ENCODE peak calls at places on chromosome 2, in eight cellular contexts. N, K, Y, R, W, S, H and G are unnamed samples. For H3K4me1, the result is how much of the 10 kb centered on the place peaks cover.

GRCh38 chr2:176830362-176830761 is 382.2 kb upstream of the HNRNPA3 start:
- DNase-seq in K (no peak), S (peak), Y (no peak), W (no peak), R (no peak), H (peak), N (no peak), G (no peak)

GRCh38 chr2:219615894-219616293 is 11.5 kb upstream of the SLC4A3 start:
- DNase-seq in H (no peak), S (no peak), W (no peak), Y (no peak), N (no peak), K (no peak), R (no peak), G (no peak)

GRCh38 chr2:232491139-232491780 is 3.6 kb upstream of the ECEL1 start:
- DNase-seq in W (peak), R (no peak), H (no peak), K (no peak), N (no peak), Y (no peak), S (no peak), G (no peak)

GRCh38 chr2:240255811-240256703 is 115.6 kb upstream of the OTOS start:
- DNase-seq in N (peak), R (no peak), K (no peak), S (no peak), H (no peak), W (peak), Y (no peak), G (peak)

GRCh38 chr2:231464576-231465540 is 574 bp upstream of the NCL start:
- DNase-seq in S (peak), W (peak), K (peak), N (peak), R (no peak), Y (peak), H (peak), G (no peak)

GRCh38 chr2:55154525-55155030 is 77.5 kb downstream of the CLHC1 start:
- DNase-seq in H (no peak), K (no peak), W (no peak), R (no peak), N (no peak), S (no peak), Y (no peak), G (no peak)

GRCh38 chr2:78676921-78677696 is 348.4 kb upstream of the REG3G start:
- DNase-seq in N (no peak), H (no peak), R (no peak), K (no peak), W (no peak), S (no peak), Y (no peak), G (no peak)

GRCh38 chr2:151120016-151120415 is 141.6 kb downstream of the RBM43 start:
- DNase-seq in N (no peak), S (no peak), K (no peak), Y (no peak), H (no peak), W (no peak), R (no peak), G (no peak)

GRCh38 chr2:61493523-61493942 is 22.6 kb upstream of the USP34 start:
- DNase-seq in H (no peak), K (no peak), S (peak), R (peak), Y (no peak), W (no peak), N (no peak), G (no peak)

GRCh38 chr2:133054297-133054696 is 384.3 kb upstream of the LYPD1 start:
- DNase-seq in H (no peak), N (no peak), R (no peak), S (no peak), K (no peak), Y (no peak), W (no peak), G (no peak)

GRCh38 chr2:240568678-240569522 is 616 bp downstream of the RNPEPL1 start:
- DNase-seq in N (peak), Y (no peak), S (peak), K (no peak), W (peak), R (peak), H (peak), G (no peak)

DNA sequence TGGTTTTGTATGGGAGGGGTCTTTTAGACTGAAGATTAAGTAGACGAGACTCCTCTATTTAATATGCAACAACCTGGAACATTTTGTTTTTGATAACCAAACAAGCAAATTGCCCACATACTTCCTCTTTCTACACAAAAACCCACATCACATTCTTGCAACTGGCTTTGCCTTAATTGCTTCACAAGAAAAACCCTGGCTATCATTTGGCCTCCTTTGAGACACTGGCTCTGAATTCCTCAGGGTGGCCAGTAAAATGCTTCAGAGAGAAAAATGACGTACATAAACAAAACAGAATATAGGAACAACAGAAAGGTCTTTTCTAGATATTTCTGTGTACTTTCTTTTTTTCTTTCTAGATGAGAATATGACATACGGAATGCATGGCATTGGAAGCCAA is 103.0 kb downstream of the TRIB2 start:
- DNase-seq in R (peak), Y (no peak), N (no peak), H (no peak), S (no peak), W (no peak), K (no peak), G (no peak)
- H3K4me1 ChIP-seq in R (under half), Y (under half), N (under half), H (under half), S (under half), W (under half), K (under half), G (under half)

GRCh38 chr2:197293252-197294007 is 17.1 kb downstream of the ANKRD44 start:
- DNase-seq in K (no peak), S (no peak), H (no peak), W (no peak), Y (no peak), R (no peak), N (no peak), G (no peak)
- H3K4me1 ChIP-seq in K (under half), S (half or more), H (under half), W (under half), Y (under half), R (under half), N (under half), G (under half)

GRCh38 chr2:237616373-237617304 is 10.7 kb upstream of the LRRFIP1 start:
- DNase-seq in W (no peak), R (peak), Y (no peak), H (no peak), K (no peak), N (no peak), S (peak), G (no peak)
- H3K4me1 ChIP-seq in W (under half), R (under half), Y (half or more), H (under half), K (under half), N (under half), S (under half), G (under half)

GRCh38 chr2:205743137-205743536 is 60.8 kb downstream of the NRP2 start:
- DNase-seq in H (no peak), N (no peak), R (no peak), W (no peak), S (no peak), K (no peak), Y (no peak), G (no peak)
- H3K4me1 ChIP-seq in H (under half), N (under half), R (under half), W (under half), S (under half), K (under half), Y (under half), G (under half)

GRCh38 chr2:98705333-98705617 is 25.7 kb downstream of the MGAT4A start:
- DNase-seq in H (no peak), R (no peak), K (no peak), S (no peak), N (no peak), W (no peak), Y (no peak), G (no peak)
- H3K4me1 ChIP-seq in H (under half), R (under half), K (under half), S (half or more), N (half or more), W (half or more), Y (half or more), G (under half)

GRCh38 chr2:191318729-191319078 is 73.5 kb downstream of the MYO1B start:
- DNase-seq in R (peak), H (no peak), K (peak), S (no peak), Y (no peak), W (no peak), N (peak), G (peak)

GRCh38 chr2:191319181-191319580 is 74.0 kb downstream of the MYO1B start:
- DNase-seq in N (no peak), Y (no peak), K (no peak), S (no peak), R (peak), H (no peak), W (no peak), G (no peak)

GRCh38 chr2:191316246-191316645 is 71.0 kb downstream of the MYO1B start:
- DNase-seq in W (no peak), Y (no peak), R (peak), N (no peak), K (no peak), S (no peak), H (no peak), G (no peak)

GRCh38 chr2:191320881-191321280 is 75.7 kb downstream of the MYO1B start:
- DNase-seq in K (no peak), R (peak), N (no peak), W (no peak), Y (no peak), H (no peak), S (no peak), G (no peak)

DNA sequence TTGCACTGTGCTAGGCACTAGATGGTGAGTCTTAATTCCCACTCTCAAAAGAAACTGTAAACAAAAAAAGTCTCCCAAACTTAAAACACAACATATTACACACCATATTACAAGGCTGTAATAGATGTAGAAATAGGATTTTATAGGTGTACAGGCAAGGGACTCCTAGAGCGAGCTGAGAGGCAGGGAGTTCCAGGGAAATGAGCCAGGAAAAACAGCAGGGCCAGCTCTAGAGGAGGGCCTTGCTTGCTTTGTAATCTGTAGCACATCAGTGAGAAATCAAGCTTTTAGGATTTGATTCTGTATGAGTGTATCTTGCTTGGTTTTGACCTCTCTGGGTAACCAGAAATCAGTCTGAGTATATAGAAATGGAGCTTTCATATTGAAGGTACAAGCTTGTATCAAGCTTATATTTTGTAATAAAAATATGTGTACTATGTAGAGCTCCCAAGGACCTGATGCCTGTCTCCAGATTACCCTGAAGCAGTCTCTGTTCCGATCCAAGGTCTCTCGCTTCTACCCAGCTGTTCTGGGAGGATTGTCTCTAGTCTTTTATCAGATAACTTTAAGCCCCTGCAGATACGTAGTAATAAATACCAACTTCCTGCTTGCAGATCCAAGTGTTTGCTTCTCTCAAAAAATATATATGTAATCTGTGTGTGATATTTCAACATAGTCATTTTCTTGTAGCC is 73.0 kb downstream of the MYO1B start:
- DNase-seq in K (no peak), W (no peak), H (no peak), R (peak), Y (no peak), S (no peak), N (peak), G (no peak)
- H3K4me1 ChIP-seq in K (half or more), W (under half), H (under half), R (under half), Y (under half), S (under half), N (under half), G (under half)